ENCODE peak calls at places on chromosomes 5 and 9, in five cellular contexts. N is H1, R is IMR-90, P is H9, B is neuronal stem cell. X is an unnamed sample.

GRCh38 chr9:85215936-85216335 is 525.8 kb downstream of the AGTPBP1 start:
- DNase-seq in B (no peak), P (no peak), N (no peak), R (no peak), X (no peak)

GRCh38 chr5:41843456-41844112 is 26.6 kb downstream of the OXCT1 start:
- DNase-seq in P (no peak), N (no peak), R (peak; percentile 75), B (peak; percentile 29), X (peak; percentile 81)

GRCh38 chr9:133836818-133837217 is 98.7 kb upstream of the SARDH start:
- DNase-seq in P (no peak), R (no peak), N (no peak), B (no peak), X (no peak)

GRCh38 chr5:157603333-157604190 is 28.0 kb upstream of the ADAM19 start:
- DNase-seq in P (no peak), R (peak; percentile 93), N (no peak), B (no peak), X (peak; percentile 41)

GRCh38 chr5:139787568-139788293 is 7.9 kb upstream of the PSD2 start:
- DNase-seq in P (peak; percentile 90), N (no peak), R (peak; percentile 52), B (peak; percentile 88), X (peak; percentile 86)

GRCh38 chr5:40480392-40480791 is 199.3 kb upstream of the PTGER4 start:
- DNase-seq in B (no peak), R (no peak), N (no peak), P (no peak), X (no peak)

GRCh38 chr9:127987103-127987614 is 6.4 kb upstream of the EEIG1 start:
- DNase-seq in R (no peak), B (no peak), P (no peak), N (no peak), X (no peak)

GRCh38 chr5:131647078-131647769 is 12.2 kb upstream of the RAPGEF6 start:
- DNase-seq in N (no peak), R (no peak), P (no peak), B (no peak), X (no peak)

GRCh38 chr5:75152861-75153260 is 83.8 kb downstream of the ANKRD31 start:
- DNase-seq in R (no peak), B (no peak), N (no peak), P (no peak), X (no peak)

GRCh38 chr5:154092356-154092755 is 53.6 kb downstream of the MFAP3 start:
- DNase-seq in R (peak; percentile 10), N (no peak), P (no peak), B (no peak), X (peak; percentile 77)

GRCh38 chr5:154603978-154604679 is 126.1 kb upstream of the HAND1 start:
- DNase-seq in B (no peak), P (peak; percentile 46), N (no peak), R (peak; percentile 16), X (peak; percentile 65)

DNA sequence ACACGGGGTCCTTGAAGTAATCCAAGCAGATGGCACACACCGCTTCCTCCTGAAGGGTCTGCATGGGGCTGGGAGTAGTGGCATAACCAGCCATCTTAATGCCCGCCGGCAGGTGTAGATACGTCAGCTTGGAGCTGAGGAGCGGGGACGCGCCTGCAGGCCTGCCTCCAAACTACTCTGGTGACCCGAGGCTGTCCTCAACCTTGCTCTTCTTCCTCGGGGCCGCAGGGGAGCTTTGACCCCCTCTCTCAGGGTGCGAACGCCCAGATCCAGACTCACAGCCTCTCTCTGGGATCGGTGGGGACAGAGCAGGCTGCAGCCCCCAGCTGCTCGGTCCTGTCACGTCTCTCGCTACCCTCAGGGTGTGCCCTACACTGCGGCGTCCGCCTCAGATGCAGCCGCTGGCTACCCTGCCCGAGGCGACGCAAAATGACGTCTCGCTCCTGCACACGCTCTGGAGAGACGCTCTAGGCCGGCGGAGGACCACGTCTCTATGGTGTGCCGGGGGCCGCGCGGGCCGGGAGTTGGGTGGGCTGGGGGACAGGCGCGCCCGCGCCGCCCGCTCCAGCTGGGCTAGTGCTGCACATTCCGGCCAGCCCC is at the start of gene TRIM52:
- DNase-seq in B (peak; percentile 94), R (peak; percentile 87), N (peak; percentile 83), P (peak; percentile 96), X (peak; percentile 98)
- H2BK120ac ChIP-seq in B (no peak within 1 kb of the TSS), R (peak within 1 kb of the TSS; percentile 40), N (no peak within 1 kb of the TSS), P (no peak within 1 kb of the TSS), X (peak within 1 kb of the TSS; percentile 96)

GRCh38 chr9:136409557-136410455 is 608 bp downstream of the ENTR1 start:
- DNase-seq in N (no peak), R (peak; percentile 22), P (no peak), B (no peak), X (no peak)
- H2AFZ ChIP-seq in N (no peak overlapping the region), R (peak overlapping the region; percentile 91), P (no peak overlapping the region), B (peak overlapping the region; percentile 77), X (peak overlapping the region; percentile 81)

GRCh38 chr5:160161626-160162025 is 42.4 kb upstream of the PWWP2A start:
- DNase-seq in P (no peak), R (no peak), N (no peak), B (no peak), X (no peak)
- H2BK120ac ChIP-seq in P (no peak overlapping the region), R (peak overlapping the region; percentile 10), N (peak overlapping the region; percentile 63), B (no peak overlapping the region), X (no peak overlapping the region)

GRCh38 chr5:180594311-180595045 is 3.2 kb upstream of the SCGB3A1 start:
- DNase-seq in B (no peak), P (no peak), R (no peak), N (no peak), X (no peak)

GRCh38 chr5:180596115-180596667 is 4.9 kb upstream of the SCGB3A1 start:
- DNase-seq in P (no peak), R (no peak), B (no peak), N (no peak), X (no peak)

GRCh38 chr5:180593446-180594206 is 2.3 kb upstream of the SCGB3A1 start:
- DNase-seq in P (no peak), N (no peak), B (no peak), R (no peak), X (no peak)

GRCh38 chr5:180595381-180596114 is 4.2 kb upstream of the SCGB3A1 start:
- DNase-seq in N (no peak), R (no peak), B (no peak), P (no peak), X (no peak)

GRCh38 chr5:180595046-180595379 is 3.7 kb upstream of the SCGB3A1 start:
- DNase-seq in N (no peak), B (no peak), R (no peak), P (no peak), X (no peak)
- H2AFZ ChIP-seq in N (no peak overlapping the region), B (no peak overlapping the region), R (no peak overlapping the region), P (no peak overlapping the region), X (no peak overlapping the region)

GRCh38 chr5:90902681-90903386 is 344.2 kb downstream of the ADGRV1 start:
- DNase-seq in P (no peak), R (no peak), B (no peak), N (no peak), X (no peak)
- H2BK120ac ChIP-seq in P (no peak overlapping the region), R (no peak overlapping the region), B (no peak overlapping the region), N (no peak overlapping the region), X (no peak overlapping the region)

GRCh38 chr5:54517174-54517511 is 416 bp upstream of the SNX18 start:
- DNase-seq in P (no peak), N (no peak), R (no peak), B (no peak), X (no peak)

GRCh38 chr5:54514269-54514668 is 3.3 kb upstream of the SNX18 start:
- DNase-seq in P (no peak), R (no peak), N (no peak), B (no peak), X (no peak)

GRCh38 chr5:54516051-54516645 is 1.4 kb upstream of the SNX18 start:
- DNase-seq in R (peak; percentile 56), B (no peak), N (no peak), P (no peak), X (no peak)

GRCh38 chr5:54514841-54515432 is 2.6 kb upstream of the SNX18 start:
- DNase-seq in P (no peak), N (no peak), R (peak; percentile 81), B (no peak), X (no peak)

DNA sequence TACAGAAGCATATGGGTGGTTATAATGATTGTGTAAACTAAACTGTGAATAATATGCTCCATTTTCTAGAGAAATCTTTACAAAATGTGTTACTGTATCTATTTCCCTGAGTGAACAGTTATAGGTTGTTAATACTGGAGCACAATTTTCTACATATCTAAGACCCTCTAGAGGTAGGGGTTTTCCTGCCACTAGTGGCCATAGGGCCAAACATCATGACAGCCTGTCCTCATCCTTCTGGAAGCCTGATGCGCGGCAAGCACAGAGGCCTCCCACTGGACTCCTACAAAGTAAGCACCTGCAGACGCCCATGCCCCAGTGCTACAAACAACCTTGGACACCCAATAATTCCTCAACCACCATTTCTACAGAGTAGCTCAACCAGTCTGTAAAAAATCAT is 1.9 kb upstream of the SNX18 start:
- DNase-seq in P (no peak), B (no peak), N (no peak), R (no peak), X (no peak)
- H2AFZ ChIP-seq in P (no peak overlapping the region), B (peak overlapping the region; percentile 85), N (no peak overlapping the region), R (no peak overlapping the region), X (no peak overlapping the region)

GRCh38 chr5:65126670-65127069 is 355.1 kb downstream of the ADAMTS6 start:
- DNase-seq in P (no peak), B (no peak), R (no peak), N (no peak), X (no peak)
- H2BK120ac ChIP-seq in P (no peak overlapping the region), B (no peak overlapping the region), R (peak overlapping the region; percentile 91), N (no peak overlapping the region), X (peak overlapping the region; percentile 100)

GRCh38 chr9:136093331-136093986 is 1.6 kb downstream of the NACC2 start:
- DNase-seq in B (no peak), N (no peak), P (no peak), R (no peak), X (no peak)

GRCh38 chr9:136095028-136095494 is at the start of gene NACC2:
- DNase-seq in N (no peak), P (no peak), B (peak; percentile 38), R (peak; percentile 52), X (peak; percentile 66)

GRCh38 chr9:136095495-136096058 is 488 bp upstream of the NACC2 start:
- DNase-seq in R (peak; percentile 31), N (no peak), P (no peak), B (peak; percentile 39), X (peak; percentile 52)

GRCh38 chr9:136092741-136093140 is 2.3 kb downstream of the NACC2 start:
- DNase-seq in R (no peak), N (no peak), B (no peak), P (no peak), X (no peak)

DNA sequence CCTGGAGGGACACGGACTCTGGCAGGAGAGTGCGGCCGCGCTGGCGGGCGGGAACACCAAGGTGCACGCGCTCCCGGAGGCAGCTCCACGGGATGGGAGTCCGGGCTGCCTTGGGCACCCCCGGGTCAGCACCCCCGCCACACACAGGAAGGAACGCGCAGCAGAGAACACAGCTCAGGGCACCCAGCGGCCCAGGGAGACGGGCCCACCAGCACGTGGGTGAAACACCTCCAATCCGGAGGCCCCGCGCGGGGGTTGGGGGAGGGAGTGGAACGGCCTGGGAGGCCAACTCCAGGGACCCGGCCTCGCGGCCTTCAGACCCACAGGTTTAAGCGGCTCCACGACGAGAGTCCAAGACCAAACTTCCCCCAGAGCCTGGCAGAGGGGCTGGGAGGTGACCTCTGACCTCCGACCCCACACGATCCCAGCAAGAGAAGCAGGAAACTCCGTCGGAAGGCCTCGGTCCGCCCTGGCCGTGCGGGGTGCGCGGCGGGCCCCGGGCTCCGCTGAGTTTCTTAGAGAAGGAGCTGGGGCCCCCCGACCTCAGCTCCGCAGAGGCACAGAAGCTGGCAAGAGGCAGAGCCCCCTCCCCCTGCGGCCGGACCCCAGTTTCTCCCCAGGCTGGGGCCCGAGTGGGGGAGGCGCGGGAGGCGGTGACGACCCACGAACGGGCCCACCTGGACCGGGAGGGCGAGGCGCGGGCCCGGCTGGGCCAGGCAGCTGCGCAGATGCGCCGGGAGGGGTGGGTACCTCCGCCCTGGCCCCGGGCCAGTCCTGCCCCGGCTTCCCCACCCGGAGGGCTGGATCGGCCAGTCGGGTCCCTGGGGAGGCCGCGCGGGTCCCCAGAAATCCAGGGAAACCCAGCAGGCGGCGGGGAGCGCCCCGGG is 851 bp downstream of the NACC2 start:
- DNase-seq in B (peak; percentile 29), N (no peak), P (no peak), R (peak; percentile 31), X (peak; percentile 52)
- H2AFZ ChIP-seq in B (peak overlapping the region; percentile 89), N (no peak overlapping the region), P (no peak overlapping the region), R (peak overlapping the region; percentile 71), X (peak overlapping the region; percentile 50)

X was measured in trophoblast cell.